ENCODE peak calls at places on chromosome 6, in five cellular contexts. J is lung, L is thoracic aorta, E is A549, R is AG04450. Q is an unnamed sample.

GRCh38 chr6:22875845-22876244 is 306.5 kb downstream of the HDGFL1 start:
- DNase-seq in J (no peak), L (no peak), E (no peak), R (no peak), Q (no peak)

GRCh38 chr6:6392214-6393068 is 72.0 kb upstream of the F13A1 start:
- DNase-seq in J (no peak), L (no peak), E (no peak), R (no peak), Q (no peak)

GRCh38 chr6:152089992-152090391 is 282.5 kb downstream of the ESR1 start:
- DNase-seq in J (no peak), L (peak), E (no peak), R (no peak), Q (no peak)

GRCh38 chr6:168042426-168043192 is 36.4 kb downstream of the FRMD1 start:
- DNase-seq in J (no peak), L (no peak), E (no peak), R (no peak), Q (no peak)

GRCh38 chr6:324729-325125 is 32.4 kb downstream of the DUSP22 start:
- DNase-seq in J (no peak), L (no peak), E (no peak), R (no peak), Q (no peak)

GRCh38 chr6:68727699-68728098 is 92.6 kb downstream of the ADGRB3 start:
- DNase-seq in J (no peak), L (no peak), E (no peak), R (no peak), Q (no peak)

GRCh38 chr6:49003348-49003747 is 459.7 kb downstream of the MMUT start:
- DNase-seq in J (no peak), L (no peak), E (no peak), R (no peak), Q (no peak)

GRCh38 chr6:52399511-52400315 is 20.4 kb upstream of the EFHC1 start:
- DNase-seq in J (no peak), L (no peak), E (no peak), R (no peak), Q (no peak)

DNA sequence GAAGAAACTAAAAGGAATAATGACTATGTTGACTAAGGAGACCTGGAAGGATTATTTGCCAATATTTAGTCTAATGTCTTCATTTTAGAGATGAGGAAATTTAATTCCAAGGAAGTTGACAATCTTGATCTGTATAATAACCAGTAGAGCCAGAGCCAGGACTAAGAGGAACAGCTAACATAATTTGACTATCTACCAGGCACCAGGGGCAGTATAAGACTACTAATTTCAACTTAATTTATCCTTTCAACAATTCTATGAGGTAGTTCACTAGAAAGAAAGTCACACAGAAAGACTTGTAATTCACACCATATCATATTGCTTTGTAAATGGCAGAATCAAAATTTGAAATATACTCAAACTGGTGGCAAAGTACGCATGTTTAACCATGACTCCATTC is 273.0 kb upstream of the STXBP5 start:
- DNase-seq in J (no peak), L (no peak), E (no peak), R (no peak), Q (no peak)
- TF ChIP-seq CTCF in J (no peak), L (no peak), E (no peak), R (no peak), Q (no peak)

GRCh38 chr6:159758031-159759001 is 3.5 kb upstream of the ACAT2 start:
- DNase-seq in J (no peak), L (no peak), E (peak), R (peak), Q (no peak)
- TF ChIP-seq CTCF in J (no peak), L (no peak), E (no peak), R (peak), Q (no peak)

GRCh38 chr6:1477432-1478090 is 88.2 kb downstream of the FOXF2 start:
- DNase-seq in J (no peak), L (no peak), E (peak), R (no peak), Q (no peak)
- TF ChIP-seq CTCF in J (no peak), L (no peak), E (peak), R (peak), Q (no peak)

DNA sequence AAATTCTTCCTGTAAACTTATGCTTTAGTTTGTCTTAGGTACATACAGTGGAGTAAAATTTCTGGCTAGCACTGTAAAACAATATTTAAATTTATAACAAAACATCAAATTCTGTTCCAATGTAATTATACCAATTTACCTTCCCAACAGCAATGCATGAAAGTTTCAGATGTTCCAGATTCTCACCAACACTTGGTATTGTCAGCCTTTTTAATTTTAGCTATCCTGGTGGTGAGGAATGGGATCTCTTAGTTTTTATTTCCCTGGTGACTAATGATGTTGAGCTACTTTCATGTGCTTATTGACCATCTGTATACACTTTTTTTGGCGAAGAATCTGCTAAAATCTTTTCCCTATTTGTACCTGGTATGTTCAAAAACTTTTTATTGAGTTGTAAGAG is 76.1 kb upstream of the PHACTR1 start:
- DNase-seq in J (no peak), L (no peak), E (no peak), R (no peak), Q (no peak)
- TF ChIP-seq CTCF in J (no peak), L (no peak), E (no peak), R (no peak), Q (no peak)

GRCh38 chr6:33702345-33702977 is 9.0 kb downstream of the UQCC2 start:
- DNase-seq in J (no peak), L (no peak), E (peak), R (peak), Q (peak)
- TF ChIP-seq CTCF in J (no peak), L (peak), E (no peak), R (peak), Q (peak)

GRCh38 chr6:30893001-30893591 is 8.8 kb downstream of the DDR1 start:
- DNase-seq in J (no peak), L (no peak), E (no peak), R (no peak), Q (no peak)
- TF ChIP-seq CTCF in J (no peak), L (no peak), E (no peak), R (peak), Q (no peak)